ENCODE peak calls at places on chromosome 4, in seven cellular contexts. D is NB4, I is AG09309, R is SK-N-SH, T is lower leg skin, B is Panc1, A is mesothelial cell of epicardium. V is an unnamed sample.

GRCh38 chr4:18815779-18816173 is 794.2 kb upstream of the LCORL start:
- DNase-seq in D (no peak), I (no peak), R (no peak), A (no peak), B (no peak), T (no peak), V (no peak)

GRCh38 chr4:123587983-123588494 is 191.4 kb downstream of the SPRY1 start:
- DNase-seq in T (peak), R (peak), D (peak), B (peak), A (no peak), I (peak), V (no peak)

GRCh38 chr4:153514001-153514526 is 47.9 kb downstream of the TMEM131L start:
- DNase-seq in A (no peak), D (no peak), I (peak), R (no peak), B (no peak), T (no peak), V (no peak)

GRCh38 chr4:155780773-155781172 is 22.0 kb downstream of the GUCY1B1 start:
- DNase-seq in B (no peak), T (no peak), A (no peak), R (no peak), I (no peak), D (no peak), V (no peak)

GRCh38 chr4:158884280-158884679 is 115.5 kb downstream of the FNIP2 start:
- DNase-seq in D (no peak), B (no peak), T (no peak), A (no peak), I (no peak), R (no peak), V (no peak)

GRCh38 chr4:126748736-126749135 is 884.0 kb upstream of the INTU start:
- DNase-seq in B (no peak), D (no peak), A (no peak), T (no peak), R (no peak), I (no peak), V (no peak)

GRCh38 chr4:118942465-118942864 is 53.8 kb downstream of the SYNPO2 start:
- DNase-seq in T (no peak), D (peak), A (no peak), B (no peak), R (peak), I (peak), V (no peak)

GRCh38 chr4:4415107-4415805 is 28.4 kb downstream of the NSG1 start:
- DNase-seq in D (no peak), R (no peak), T (no peak), A (no peak), I (no peak), B (no peak), V (no peak)

GRCh38 chr4:100360211-100360610 is 157.6 kb downstream of the EMCN start:
- DNase-seq in T (no peak), I (no peak), A (no peak), B (no peak), D (peak), R (no peak), V (no peak)

GRCh38 chr4:111999801-112000200 is 145.5 kb upstream of the FAM241A start:
- DNase-seq in T (no peak), I (no peak), R (no peak), B (no peak), D (no peak), A (no peak), V (no peak)

GRCh38 chr4:89915937-89916336 is 21.3 kb downstream of the MMRN1 start:
- DNase-seq in R (no peak), B (no peak), D (no peak), I (no peak), T (no peak), A (no peak), V (no peak)

GRCh38 chr4:82201303-82201702 is 172.5 kb downstream of the HNRNPD start:
- DNase-seq in R (no peak), I (no peak), D (no peak), A (no peak), T (no peak), B (no peak), V (no peak)

GRCh38 chr4:170391066-170391754 is 301.5 kb upstream of the AADAT start:
- DNase-seq in B (no peak), D (peak), A (no peak), T (no peak), R (no peak), I (no peak), V (no peak)

GRCh38 chr4:5784021-5784420 is 73.0 kb downstream of the EVC start:
- DNase-seq in A (no peak), R (no peak), B (no peak), T (peak), D (no peak), I (no peak), V (no peak)

GRCh38 chr4:185380320-185380719 is 15.4 kb downstream of the LRP2BP start:
- DNase-seq in D (no peak), B (no peak), R (no peak), A (no peak), T (no peak), I (no peak), V (no peak)

GRCh38 chr4:3283483-3283882 is 9.3 kb upstream of the RGS12 start:
- DNase-seq in T (no peak), B (no peak), R (no peak), D (no peak), I (no peak), A (no peak), V (no peak)

GRCh38 chr4:74039065-74039763 is 725 bp upstream of the CXCL3 start:
- DNase-seq in T (no peak), D (peak), B (no peak), I (no peak), R (peak), A (no peak), V (no peak)

GRCh38 chr4:105352826-105353225 is 121.0 kb downstream of the PPA2 start:
- DNase-seq in A (no peak), B (no peak), R (no peak), I (no peak), D (peak), T (no peak), V (no peak)

GRCh38 chr4:115720611-115721010 is 607.2 kb upstream of the NDST4 start:
- DNase-seq in R (no peak), T (no peak), D (no peak), B (no peak), A (no peak), I (no peak), V (no peak)

GRCh38 chr4:18292411-18292810 is 270.9 kb upstream of the LCORL start:
- DNase-seq in I (no peak), A (no peak), B (no peak), R (no peak), D (no peak), T (no peak), V (no peak)

GRCh38 chr4:55386073-55386472 is 9.7 kb upstream of the TMEM165 start:
- DNase-seq in A (no peak), I (no peak), T (no peak), D (peak), B (no peak), R (peak), V (no peak)

GRCh38 chr4:74675673-74676279 is 118.5 kb downstream of the BTC start:
- DNase-seq in B (no peak), D (peak), T (no peak), R (peak), I (peak), A (no peak), V (no peak)

GRCh38 chr4:17336524-17336941 is 175.4 kb downstream of the QDPR start:
- DNase-seq in B (no peak), D (no peak), I (no peak), R (no peak), A (no peak), T (no peak), V (no peak)

GRCh38 chr4:188986271-188986689 is 847.0 kb downstream of the TRIML1 start:
- DNase-seq in R (no peak), B (peak), T (no peak), A (no peak), D (no peak), I (peak), V (no peak)

GRCh38 chr4:53908661-53909078 is 155.7 kb downstream of the CHIC2 start:
- DNase-seq in R (peak), A (no peak), T (no peak), B (peak), I (peak), D (peak), V (no peak)

GRCh38 chr4:27176400-27176799 is 315.8 kb downstream of the STIM2 start:
- DNase-seq in A (no peak), I (peak), T (no peak), D (peak), R (peak), B (no peak), V (no peak)

GRCh38 chr4:152536545-152537182 is 772 bp upstream of the FBXW7 start:
- DNase-seq in A (no peak), R (peak), D (peak), B (no peak), I (peak), T (no peak), V (no peak)

GRCh38 chr4:26568446-26568994 is 15.4 kb upstream of the TBC1D19 start:
- DNase-seq in T (no peak), A (no peak), B (peak), D (no peak), R (no peak), I (peak), V (no peak)

GRCh38 chr4:129972257-129972656 is 876.3 kb downstream of the C4orf33 start:
- DNase-seq in I (no peak), T (no peak), A (no peak), B (no peak), R (no peak), D (no peak), V (no peak)

GRCh38 chr4:53586121-53586816 is 5.0 kb downstream of the LNX1 start:
- DNase-seq in A (no peak), R (no peak), T (no peak), B (no peak), I (peak), D (no peak), V (no peak)

GRCh38 chr4:118968006-118968405 is 79.4 kb downstream of the SYNPO2 start:
- DNase-seq in B (no peak), A (no peak), D (peak), T (no peak), R (no peak), I (peak), V (no peak)

DNA sequence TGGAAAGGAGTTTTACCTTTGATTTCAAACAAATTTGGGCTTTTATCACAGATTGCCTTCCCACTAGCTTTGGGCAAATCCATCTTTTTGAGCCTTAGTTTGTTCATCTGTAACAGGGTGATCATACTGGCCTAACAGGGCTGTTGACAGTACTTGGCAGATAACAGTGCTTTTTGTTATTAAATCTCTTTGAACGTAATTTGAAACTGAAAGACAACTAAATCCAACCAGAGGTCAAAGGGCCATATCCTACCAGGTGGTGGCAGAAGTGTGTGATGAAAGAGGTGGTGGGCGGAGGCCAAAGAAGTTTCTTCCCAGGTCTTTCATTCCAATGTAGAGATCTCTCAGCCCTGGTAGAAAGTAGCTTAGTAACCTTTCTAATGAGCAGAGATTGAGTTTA is 35.2 kb upstream of the TADA2B start:
- DNase-seq in T (no peak), I (no peak), B (no peak), R (no peak), A (no peak), D (no peak), V (no peak)
- TF ChIP-seq CTCF in T (no peak), I (no peak), B (no peak), R (no peak), A (no peak), D (no peak), V (no peak)

DNA sequence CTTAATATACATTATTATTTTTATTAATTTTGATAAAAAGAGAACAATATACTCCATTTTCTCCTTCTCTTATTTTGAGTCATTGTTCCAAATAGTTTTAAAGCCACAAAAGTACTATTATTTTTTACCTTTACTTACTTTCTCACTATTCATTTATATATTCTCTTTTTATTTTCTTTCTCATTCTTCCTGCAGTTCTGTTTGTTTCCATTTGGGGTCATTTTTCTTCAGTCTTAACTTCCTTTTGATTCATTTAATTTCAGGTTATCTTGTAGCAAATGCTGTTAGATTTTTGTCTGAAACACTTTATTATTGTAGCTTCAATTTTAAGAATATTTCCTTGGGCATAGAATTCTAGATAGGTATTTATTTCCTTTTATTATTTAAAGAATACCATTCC is 438.6 kb upstream of the EPHA5 start:
- DNase-seq in R (no peak), T (no peak), A (no peak), I (no peak), D (no peak), B (no peak), V (no peak)
- TF ChIP-seq CTCF in R (no peak), T (no peak), A (peak), I (no peak), D (no peak), B (no peak), V (no peak)

GRCh38 chr4:143397335-143397734 is 60.7 kb downstream of the GAB1 start:
- DNase-seq in D (no peak), A (no peak), I (no peak), T (no peak), B (no peak), R (no peak), V (no peak)

GRCh38 chr4:143395054-143395453 is 58.4 kb downstream of the GAB1 start:
- DNase-seq in D (no peak), I (no peak), R (no peak), A (no peak), T (no peak), B (no peak), V (no peak)

GRCh38 chr4:143399113-143399949 is 62.7 kb downstream of the GAB1 start:
- DNase-seq in B (peak), I (no peak), R (peak), T (no peak), D (peak), A (no peak), V (no peak)

GRCh38 chr4:143397887-143398286 is 61.2 kb downstream of the GAB1 start:
- DNase-seq in T (no peak), A (no peak), D (no peak), I (no peak), B (no peak), R (no peak), V (no peak)

GRCh38 chr4:143396695-143397094 is 60.0 kb downstream of the GAB1 start:
- DNase-seq in R (no peak), D (no peak), I (no peak), A (no peak), T (no peak), B (no peak), V (no peak)
- TF ChIP-seq CTCF in R (peak), D (no peak), I (no peak), A (no peak), T (no peak), B (no peak), V (no peak)

DNA sequence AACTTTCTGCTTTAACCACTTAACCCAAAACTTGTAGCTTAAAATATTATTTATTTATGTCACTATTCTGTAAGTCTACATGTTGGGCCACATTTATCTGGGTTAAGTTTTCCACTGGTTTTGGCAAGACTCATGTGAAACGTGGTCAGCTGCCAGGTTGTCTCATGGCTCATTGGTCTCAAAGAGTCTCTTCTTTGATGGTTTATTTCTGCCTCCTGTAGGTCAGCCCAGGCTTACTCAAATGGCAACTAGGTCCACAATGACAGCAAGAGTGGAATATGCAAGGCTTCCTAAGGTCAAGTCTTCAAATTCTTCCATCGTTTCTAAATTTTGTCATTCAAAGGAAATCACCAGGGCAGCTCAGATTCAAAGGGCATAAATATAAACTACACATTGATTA is 828.7 kb downstream of the PCDH7 start:
- DNase-seq in D (no peak), T (no peak), A (no peak), R (no peak), I (no peak), B (no peak), V (no peak)
- TF ChIP-seq CTCF in D (no peak), T (no peak), A (no peak), R (no peak), I (no peak), B (no peak), V (no peak)

V was measured in natural killer cell.